ENCODE peak calls at places on chromosomes 6 and 20, in four cellular contexts. H is HepG2, I is GM12878, R is K562. G is an unnamed sample.

GRCh38 chr20:2093200-2093781 is 8.3 kb upstream of the STK35 start:
- DNase-seq in H (peak; percentile 50), I (no peak), R (no peak), G (peak; percentile 42)

GRCh38 chr6:30612213-30612612 is 4.8 kb downstream of the PPP1R10 start:
- DNase-seq in H (no peak), R (no peak), I (no peak), G (no peak)

GRCh38 chr6:89434954-89435353 is 2.0 kb downstream of the ANKRD6 start:
- DNase-seq in R (no peak), I (no peak), H (no peak), G (no peak)

GRCh38 chr6:79574636-79575035 is 37.4 kb upstream of the LCA5 start:
- DNase-seq in R (no peak), H (peak; percentile 84), I (no peak), G (no peak)

GRCh38 chr20:36362261-36362660 is 56.1 kb downstream of the DLGAP4 start:
- DNase-seq in H (no peak), R (no peak), I (no peak), G (no peak)

GRCh38 chr6:139568956-139569538 is 194.6 kb upstream of the CITED2 start:
- DNase-seq in H (no peak), I (no peak), R (no peak), G (no peak)

GRCh38 chr6:4320860-4321259 is 185.5 kb upstream of the ECI2 start:
- DNase-seq in H (no peak), R (no peak), I (no peak), G (peak; percentile 43)

GRCh38 chr6:159012201-159012600 is 12.2 kb upstream of the RSPH3 start:
- DNase-seq in I (no peak), R (no peak), H (no peak), G (no peak)

GRCh38 chr20:14488756-14489479 is 151.5 kb upstream of the FLRT3 start:
- DNase-seq in H (no peak), R (no peak), I (no peak), G (no peak)

GRCh38 chr20:32144898-32145662 is 35.6 kb downstream of the TM9SF4 start:
- DNase-seq in I (no peak), H (no peak), R (no peak), G (no peak)

GRCh38 chr6:160586374-160586773 is 77.7 kb downstream of the LPA start:
- DNase-seq in R (no peak), I (no peak), H (no peak), G (no peak)

GRCh38 chr6:90386796-90387390 is 90.2 kb upstream of the BACH2 start:
- DNase-seq in I (no peak), R (no peak), H (no peak), G (no peak)

GRCh38 chr6:140579918-140580317 is 1205.5 kb upstream of the CITED2 start:
- DNase-seq in H (no peak), R (no peak), I (no peak), G (no peak)

GRCh38 chr20:44123874-44124535 is 63.0 kb downstream of the JPH2 start:
- DNase-seq in I (no peak), R (no peak), H (no peak), G (no peak)

GRCh38 chr20:49603209-49603627 is 35.3 kb upstream of the PTGIS start:
- DNase-seq in I (no peak), R (no peak), H (peak; percentile 84), G (peak; percentile 34)

GRCh38 chr6:24908555-24908954 is 27.2 kb downstream of the RIPOR2 start:
- DNase-seq in I (no peak), H (no peak), R (no peak), G (no peak)

GRCh38 chr20:34771680-34772081 is 53.8 kb downstream of the NCOA6 start:
- DNase-seq in I (no peak), H (no peak), R (no peak), G (no peak)

GRCh38 chr6:100846276-100846675 is 34.9 kb downstream of the ASCC3 start:
- DNase-seq in R (no peak), I (no peak), H (no peak), G (no peak)

GRCh38 chr20:62319346-62319909 is 16.6 kb downstream of the ADRM1 start:
- DNase-seq in I (no peak), R (no peak), H (no peak), G (no peak)

GRCh38 chr20:3904857-3905256 is 15.7 kb downstream of the PANK2 start:
- DNase-seq in R (no peak), I (no peak), H (no peak), G (no peak)

GRCh38 chr20:3910868-3911267 is 21.7 kb downstream of the PANK2 start:
- DNase-seq in R (no peak), H (no peak), I (no peak), G (no peak)

GRCh38 chr20:3911956-3912355 is 22.8 kb downstream of the PANK2 start:
- DNase-seq in I (no peak), H (no peak), R (peak; percentile 59), G (no peak)

GRCh38 chr20:3909952-3910366 is 20.8 kb downstream of the PANK2 start:
- DNase-seq in H (no peak), R (peak; percentile 61), I (no peak), G (no peak)

DNA sequence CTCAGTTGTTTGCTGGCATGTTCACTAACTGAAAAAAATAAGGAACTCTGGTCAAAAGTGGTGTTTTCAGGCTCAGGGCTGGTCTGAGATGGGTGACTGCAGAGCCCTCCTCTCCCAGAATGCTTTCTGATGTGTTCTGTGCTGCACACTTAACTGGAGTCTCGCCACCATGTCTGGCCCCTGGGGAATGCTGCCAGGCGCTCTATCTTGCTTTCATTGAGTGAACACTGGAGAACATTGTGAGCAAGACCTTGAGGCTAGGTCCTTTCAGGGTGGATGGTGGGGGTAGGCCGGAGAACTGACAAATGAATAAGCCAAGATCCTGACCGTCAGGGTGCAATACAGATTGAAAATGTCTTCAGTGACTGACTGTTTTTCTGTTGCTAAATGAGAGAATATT is 19.5 kb downstream of the PANK2 start:
- DNase-seq in H (no peak), R (no peak), I (no peak), G (no peak)
- TF ChIP-seq TARDBP in H (no peak), R (no peak), I (no peak), G (no peak)

GRCh38 chr6:56364482-56365313 is 117.3 kb upstream of the COL21A1 start:
- DNase-seq in H (no peak), I (no peak), R (no peak), G (no peak)
- TF ChIP-seq FOXM1 in H (no peak), I (no peak), R (no peak), G (no peak)

DNA sequence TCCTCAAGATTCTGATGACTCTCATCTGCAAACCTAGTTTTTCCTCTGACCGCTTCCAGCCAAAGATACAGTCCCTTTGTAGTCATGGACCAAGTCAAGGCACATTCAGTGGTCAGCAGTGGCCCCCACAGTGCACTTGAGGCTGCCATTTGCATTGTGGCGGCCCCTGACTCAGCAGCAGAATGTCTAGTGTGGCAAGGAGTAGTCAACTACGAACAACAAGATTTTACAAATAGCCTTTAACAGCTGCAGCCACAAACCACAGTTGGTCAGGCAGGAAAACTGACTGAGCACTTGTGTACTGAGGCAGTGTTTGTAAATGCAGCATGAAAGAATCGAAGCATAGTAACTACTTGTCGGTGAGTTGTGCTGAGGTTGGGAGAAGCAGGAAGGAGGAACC is 49.6 kb downstream of the SLC2A12 start:
- DNase-seq in I (no peak), H (no peak), R (no peak), G (no peak)
- TF ChIP-seq TARDBP in I (no peak), H (no peak), R (no peak), G (no peak)

DNA sequence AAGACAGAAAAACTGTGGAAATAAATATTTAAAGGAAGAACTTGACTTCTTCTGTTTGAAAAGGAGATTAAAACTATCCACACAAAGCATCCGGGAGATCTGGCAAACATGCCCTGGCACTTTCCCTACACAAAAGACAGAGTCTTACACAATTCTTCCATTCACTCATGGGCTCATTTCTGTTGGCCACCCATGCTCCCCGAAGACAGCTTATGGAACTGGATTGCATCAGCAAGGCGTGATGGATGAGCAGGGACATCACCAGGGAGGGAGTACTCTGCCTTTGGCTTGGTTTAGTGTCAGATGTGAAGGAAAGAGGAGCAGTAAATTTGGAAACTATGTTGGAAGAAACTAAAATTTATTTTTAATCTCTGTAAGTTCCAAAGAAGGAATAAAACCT is 379.3 kb downstream of the CD109 start:
- DNase-seq in H (no peak), R (no peak), I (no peak), G (no peak)
- TF ChIP-seq FOXM1 in H (no peak), R (no peak), I (no peak), G (no peak)

GRCh38 chr6:2968600-2969135 is 2.7 kb downstream of the SERPINB6 start:
- DNase-seq in R (no peak), H (no peak), I (no peak), G (no peak)

GRCh38 chr6:2969549-2969948 is 1.8 kb downstream of the SERPINB6 start:
- DNase-seq in R (no peak), I (no peak), H (no peak), G (no peak)

GRCh38 chr6:2970753-2971419 is 481 bp downstream of the SERPINB6 start:
- DNase-seq in H (no peak), I (no peak), R (peak; percentile 94), G (peak; percentile 51)

GRCh38 chr6:2971420-2972218 is at the start of gene SERPINB6:
- DNase-seq in H (peak; percentile 38), I (no peak), R (peak; percentile 90), G (peak; percentile 47)

GRCh38 chr6:2970034-2970685 is 1.2 kb downstream of the SERPINB6 start:
- DNase-seq in H (no peak), R (no peak), I (no peak), G (no peak)
- TF ChIP-seq TARDBP in H (no peak), R (peak; percentile 53), I (no peak), G (no peak)

GRCh38 chr6:35691027-35691824 is 2.5 kb upstream of the FKBP5 start:
- DNase-seq in H (no peak), R (no peak), I (no peak), G (no peak)
- TF ChIP-seq FOXM1 in H (no peak), R (no peak), I (no peak), G (no peak)

DNA sequence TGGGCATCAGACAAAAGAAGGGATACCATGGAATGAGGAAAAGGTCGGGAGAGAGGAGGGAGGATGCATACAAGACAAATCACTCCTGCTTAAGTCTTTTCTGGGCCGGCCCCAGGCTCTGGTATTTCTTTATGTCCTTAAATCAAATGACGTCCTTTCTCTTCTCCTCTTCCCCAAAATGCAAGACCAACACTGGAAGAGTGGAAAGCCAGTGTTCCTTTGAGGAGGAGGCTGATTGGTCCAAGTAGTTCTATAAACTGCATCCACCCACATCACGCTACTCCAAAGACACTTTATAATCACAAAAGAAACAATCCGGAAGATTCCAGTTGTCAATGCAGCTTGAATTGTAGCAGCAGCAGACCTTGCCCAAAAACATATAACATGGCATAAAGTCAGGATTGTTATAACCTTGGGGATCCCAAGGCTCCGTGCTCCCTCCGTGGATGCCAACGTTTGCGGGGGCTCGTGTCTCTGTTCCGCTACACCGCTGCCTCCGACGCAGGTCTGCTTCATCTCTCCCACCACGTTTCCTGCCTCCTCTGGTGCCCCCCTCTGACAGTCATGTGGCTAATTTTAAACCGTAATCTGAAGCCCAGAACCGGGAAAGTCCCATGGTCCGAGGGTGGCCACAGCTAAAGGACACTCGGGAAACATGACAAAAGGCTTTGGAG is 47.1 kb downstream of the MCUR1 start:
- DNase-seq in I (no peak), H (no peak), R (no peak), G (no peak)
- TF ChIP-seq TARDBP in I (no peak), H (no peak), R (no peak), G (no peak)